ENCODE peak calls at places on chromosome 17, in seven cellular contexts. H is AG10803, L is prostate gland, X is fibroblast of lung, F is foreskin fibroblast, C is fibroblast of the aortic adventitia, M is PC-3. Q is an unnamed sample.

GRCh38 chr17:53629188-53629587 is 193.5 kb upstream of the KIF2B start:
- DNase-seq in X (peak; percentile 3), H (no peak), C (peak; percentile 58), L (no peak), M (no peak), F (no peak), Q (no peak)

GRCh38 chr17:38893612-38894011 is 23.8 kb downstream of the LASP1 start:
- DNase-seq in L (no peak), M (no peak), F (no peak), X (no peak), C (no peak), H (no peak), Q (no peak)

GRCh38 chr17:41959336-41960095 is 7.1 kb upstream of the CNP start:
- DNase-seq in H (peak; percentile 59), X (peak; percentile 56), F (peak; percentile 43), L (no peak), C (peak; percentile 73), M (peak; percentile 48), Q (no peak)

GRCh38 chr17:17079336-17079735 is 37.1 kb downstream of the MPRIP start:
- DNase-seq in F (no peak), X (no peak), L (no peak), M (no peak), H (no peak), C (no peak), Q (no peak)

GRCh38 chr17:14781123-14781522 is 480.2 kb downstream of the HS3ST3B1 start:
- DNase-seq in H (no peak), L (no peak), X (no peak), M (no peak), C (no peak), F (no peak), Q (no peak)

GRCh38 chr17:81336930-81337325 is 41.8 kb upstream of the SLC38A10 start:
- DNase-seq in C (no peak), M (no peak), H (no peak), L (no peak), F (no peak), X (no peak), Q (no peak)

GRCh38 chr17:37490638-37491614 is 1.2 kb downstream of the DUSP14 start:
- DNase-seq in L (peak; percentile 58), M (peak; percentile 87), C (peak; percentile 81), F (peak; percentile 80), H (peak; percentile 90), X (peak; percentile 84), Q (no peak)

GRCh38 chr17:61400058-61400785 is 579 bp downstream of the TBX2 start:
- DNase-seq in C (peak; percentile 51), L (no peak), F (peak; percentile 45), M (peak; percentile 59), X (peak; percentile 58), H (no peak), Q (no peak)

GRCh38 chr17:59846391-59847165 is 46.2 kb downstream of the TUBD1 start:
- DNase-seq in H (peak; percentile 96), L (peak; percentile 56), M (peak; percentile 99), C (peak; percentile 93), F (peak; percentile 50), X (peak; percentile 86), Q (no peak)

GRCh38 chr17:7560172-7561027 is 1.3 kb upstream of the SENP3 start:
- DNase-seq in F (no peak), L (peak; percentile 48), C (peak; percentile 59), X (peak; percentile 50), M (peak; percentile 56), H (peak; percentile 44), Q (no peak)

GRCh38 chr17:70230883-70231282 is 61.6 kb downstream of the KCNJ2 start:
- DNase-seq in L (no peak), M (no peak), X (peak; percentile 35), C (no peak), H (no peak), F (no peak), Q (no peak)

GRCh38 chr17:31155208-31155810 is 60.5 kb downstream of the NF1 start:
- DNase-seq in X (peak; percentile 11), L (no peak), M (no peak), F (no peak), H (peak; percentile 13), C (peak; percentile 34), Q (no peak)

GRCh38 chr17:29127840-29128239 is 52.4 kb downstream of the MYO18A start:
- DNase-seq in X (no peak), H (no peak), C (no peak), L (no peak), M (no peak), F (no peak), Q (no peak)

GRCh38 chr17:63275968-63276349 is 170.1 kb downstream of the CYB561 start:
- DNase-seq in M (no peak), F (no peak), H (peak; percentile 47), C (peak; percentile 49), L (no peak), X (peak; percentile 48), Q (peak; percentile 55)

GRCh38 chr17:81254955-81255717 is 16.0 kb downstream of the NDUFAF8 start:
- DNase-seq in H (peak; percentile 74), X (peak; percentile 91), F (peak; percentile 81), L (peak; percentile 95), C (peak; percentile 74), M (peak; percentile 77), Q (no peak)

GRCh38 chr17:76500745-76501017 is 542 bp downstream of the RHBDF2 start:
- DNase-seq in L (no peak), H (no peak), M (no peak), X (no peak), C (no peak), F (no peak), Q (no peak)

GRCh38 chr17:75830168-75831031 is 13.8 kb downstream of the UNC13D start:
- DNase-seq in M (peak; percentile 19), L (no peak), X (no peak), F (no peak), H (no peak), C (no peak), Q (no peak)

GRCh38 chr17:51672058-51672457 is 411.7 kb downstream of the UTP18 start:
- DNase-seq in M (peak; percentile 39), X (no peak), F (no peak), H (no peak), L (no peak), C (no peak), Q (no peak)

GRCh38 chr17:64739316-64740058 is 77.4 kb upstream of the SMURF2 start:
- DNase-seq in C (peak; percentile 72), X (peak; percentile 39), M (peak; percentile 42), H (peak; percentile 71), F (no peak), L (no peak), Q (no peak)

GRCh38 chr17:78637643-78638042 is 60.4 kb upstream of the DNAH17 start:
- DNase-seq in C (no peak), H (no peak), M (no peak), L (no peak), F (no peak), X (no peak), Q (no peak)

GRCh38 chr17:54807331-54807730 is 93.3 kb upstream of the TOM1L1 start:
- DNase-seq in X (no peak), M (no peak), L (no peak), H (no peak), F (no peak), C (no peak), Q (no peak)

GRCh38 chr17:79838541-79839274 is 532 bp downstream of the CBX4 start:
- DNase-seq in L (peak; percentile 54), C (peak; percentile 70), M (peak; percentile 46), H (peak; percentile 52), X (peak; percentile 66), F (peak; percentile 56), Q (no peak)

GRCh38 chr17:37283414-37283961 is 92.3 kb upstream of the C17orf78 start:
- DNase-seq in M (no peak), X (peak; percentile 35), H (peak; percentile 48), C (peak; percentile 72), L (no peak), F (no peak), Q (no peak)

GRCh38 chr17:43042025-43042424 is 17.0 kb downstream of the RND2 start:
- DNase-seq in C (no peak), F (no peak), H (peak; percentile 8), L (no peak), M (no peak), X (no peak), Q (no peak)

GRCh38 chr17:76493505-76494167 is 7.6 kb downstream of the RHBDF2 start:
- DNase-seq in X (no peak), M (no peak), L (no peak), C (no peak), F (no peak), H (no peak), Q (no peak)

GRCh38 chr17:55053855-55054254 is 85.3 kb downstream of the STXBP4 start:
- DNase-seq in L (no peak), H (no peak), X (peak; percentile 41), M (peak; percentile 39), C (peak; percentile 22), F (no peak), Q (no peak)

GRCh38 chr17:49483588-49484509 is 11.2 kb upstream of the NGFR start:
- DNase-seq in C (no peak), F (no peak), L (no peak), M (no peak), X (no peak), H (no peak), Q (no peak)
- TF ChIP-seq CTCF in C (no peak), F (no peak), L (no peak), M (no peak), X (no peak), H (no peak), Q (no peak)

GRCh38 chr17:309361-309888 is 43.2 kb downstream of the RPH3AL start:
- DNase-seq in L (no peak), F (no peak), X (no peak), H (no peak), M (peak; percentile 7), C (no peak), Q (no peak)
- TF ChIP-seq CTCF in L (no peak), F (peak; percentile 34), X (peak; percentile 18), H (peak; percentile 15), M (peak; percentile 68), C (no peak), Q (peak; percentile 60)

GRCh38 chr17:73772107-73772705 is 128.0 kb upstream of the SDK2 start:
- DNase-seq in L (no peak), X (peak; percentile 19), M (no peak), H (no peak), C (no peak), F (no peak), Q (no peak)

GRCh38 chr17:73770849-73771229 is 126.6 kb upstream of the SDK2 start:
- DNase-seq in H (no peak), L (no peak), F (no peak), M (no peak), X (no peak), C (no peak), Q (no peak)

GRCh38 chr17:73770115-73770848 is 126.0 kb upstream of the SDK2 start:
- DNase-seq in X (peak; percentile 93), C (peak; percentile 70), F (peak; percentile 14), H (peak; percentile 88), M (peak; percentile 60), L (peak; percentile 66), Q (peak; percentile 11)

GRCh38 chr17:73776978-73777567 is 132.8 kb upstream of the SDK2 start:
- DNase-seq in C (no peak), M (no peak), H (peak; percentile 36), L (no peak), F (no peak), X (peak; percentile 90), Q (no peak)

GRCh38 chr17:73773702-73774101 is 129.5 kb upstream of the SDK2 start:
- DNase-seq in C (no peak), M (no peak), X (peak; percentile 54), H (peak; percentile 50), L (no peak), F (peak; percentile 1), Q (no peak)
- TF ChIP-seq CTCF in C (no peak), M (no peak), X (no peak), H (no peak), L (no peak), F (no peak), Q (no peak)

GRCh38 chr17:44968225-44969143 is at the start of gene C1QL1:
- DNase-seq in F (peak; percentile 89), X (peak; percentile 84), L (peak; percentile 85), C (peak; percentile 73), H (peak; percentile 85), M (peak; percentile 96), Q (no peak)
- TF ChIP-seq CTCF in F (no peak), X (peak; percentile 28), L (no peak), C (peak; percentile 36), H (peak; percentile 29), M (no peak), Q (peak; percentile 16)

Q was measured in AG09309.